ENCODE peak calls at places on chromosomes 4 and X, in five cellular contexts. Q is naive thymus-derived CD4-positive, alpha-beta T cell; Z is psoas muscle; D is tibial artery; J is astrocyte. U is an unnamed sample.

GRCh38 chr4:139593091-139593564 is 37.1 kb upstream of the SETD7 start:
- DNase-seq in Z (no peak), Q (no peak), D (no peak), J (peak), U (no peak)

GRCh38 chrX:51893931-51894696 is 691 bp downstream of the MAGED1 start:
- DNase-seq in J (no peak), Q (no peak), Z (no peak), D (peak), U (peak)

GRCh38 chrX:130682990-130683389 is 220.0 kb downstream of the ENOX2 start:
- DNase-seq in J (peak), Z (no peak), Q (no peak), D (no peak), U (no peak)

GRCh38 chrX:105313596-105313995 is 93.1 kb upstream of the TEX13A start:
- DNase-seq in Z (no peak), Q (no peak), D (no peak), J (no peak), U (no peak)

GRCh38 chr4:6938237-6938636 is 28.6 kb downstream of the TBC1D14 start:
- DNase-seq in Z (peak), Q (no peak), J (no peak), D (peak), U (no peak)

GRCh38 chr4:165785337-165785736 is 87.7 kb upstream of the TLL1 start:
- DNase-seq in Z (no peak), J (no peak), Q (no peak), D (no peak), U (no peak)

GRCh38 chr4:37427193-37427592 is 182.7 kb downstream of the NWD2 start:
- DNase-seq in Z (no peak), J (no peak), Q (no peak), D (no peak), U (no peak)

GRCh38 chr4:126291886-126292285 is 977.1 kb downstream of the FAT4 start:
- DNase-seq in D (no peak), Q (no peak), J (no peak), Z (no peak), U (no peak)

GRCh38 chr4:105661028-105661427 is 47.5 kb downstream of the INTS12 start:
- DNase-seq in Q (no peak), J (no peak), Z (no peak), D (no peak), U (no peak)

GRCh38 chr4:72112514-72113156 is 80.8 kb downstream of the NPFFR2 start:
- DNase-seq in Z (no peak), J (peak), Q (no peak), D (no peak), U (no peak)

GRCh38 chr4:148443550-148444295 is 1.5 kb upstream of the NR3C2 start:
- DNase-seq in J (no peak), Q (peak), Z (peak), D (peak), U (peak)

GRCh38 chr4:98720871-98721480 is 62.6 kb upstream of the TSPAN5 start:
- DNase-seq in J (peak), Q (no peak), Z (no peak), D (no peak), U (no peak)

GRCh38 chr4:108107729-108108382 is 60.9 kb downstream of the LEF1 start:
- DNase-seq in D (no peak), Q (peak), Z (no peak), J (no peak), U (no peak)

GRCh38 chr4:108109111-108109510 is 59.6 kb downstream of the LEF1 start:
- DNase-seq in Q (no peak), J (no peak), D (no peak), Z (no peak), U (no peak)

GRCh38 chr4:108111781-108112180 is 57.0 kb downstream of the LEF1 start:
- DNase-seq in D (no peak), Q (no peak), Z (no peak), J (no peak), U (no peak)

GRCh38 chr4:108110450-108110849 is 58.3 kb downstream of the LEF1 start:
- DNase-seq in Z (no peak), D (no peak), Q (no peak), J (no peak), U (no peak)

GRCh38 chr4:108109997-108110416 is 58.7 kb downstream of the LEF1 start:
- DNase-seq in J (no peak), D (no peak), Z (no peak), Q (no peak), U (no peak)
- H3K27ac ChIP-seq in J (no peak), D (no peak), Z (no peak), Q (peak), U (no peak)

GRCh38 chrX:154511761-154512160 is 4.3 kb downstream of the FAM3A start:
- DNase-seq in Q (no peak), J (no peak), D (no peak), Z (no peak), U (no peak)
- H3K27ac ChIP-seq in Q (peak), J (no peak), D (no peak), Z (no peak), U (no peak)

GRCh38 chrX:107686026-107686425 is 57.7 kb downstream of the PRPS1 start:
- DNase-seq in J (no peak), Q (no peak), D (no peak), Z (no peak), U (no peak)
- H3K27ac ChIP-seq in J (no peak), Q (no peak), D (peak), Z (no peak), U (no peak)

GRCh38 chr4:61275214-61275613 is 75.1 kb downstream of the ADGRL3 start:
- DNase-seq in J (no peak), D (no peak), Z (no peak), Q (no peak), U (no peak)
- H3K27ac ChIP-seq in J (no peak), D (peak), Z (no peak), Q (no peak), U (no peak)

GRCh38 chrX:63439580-63439979 is 88.4 kb upstream of the SPIN4 start:
- DNase-seq in J (no peak), Z (no peak), D (no peak), Q (no peak), U (no peak)

GRCh38 chrX:63434206-63434605 is 83.1 kb upstream of the SPIN4 start:
- DNase-seq in Q (no peak), D (no peak), J (no peak), Z (no peak), U (no peak)

GRCh38 chrX:63441717-63442116 is 90.6 kb upstream of the SPIN4 start:
- DNase-seq in Z (no peak), Q (no peak), J (no peak), D (no peak), U (no peak)

GRCh38 chrX:63434665-63435064 is 83.5 kb upstream of the SPIN4 start:
- DNase-seq in J (peak), Z (no peak), Q (no peak), D (no peak), U (no peak)

GRCh38 chrX:63436865-63437264 is 85.7 kb upstream of the SPIN4 start:
- DNase-seq in Q (no peak), J (no peak), D (no peak), Z (no peak), U (no peak)
- H3K27ac ChIP-seq in Q (no peak), J (no peak), D (no peak), Z (no peak), U (no peak)

GRCh38 chr4:153521467-153521866 is 55.3 kb downstream of the TMEM131L start:
- DNase-seq in J (no peak), Q (peak), Z (no peak), D (no peak), U (no peak)

GRCh38 chr4:153522800-153523089 is 56.6 kb downstream of the TMEM131L start:
- DNase-seq in Q (no peak), Z (no peak), D (no peak), J (no peak), U (no peak)

GRCh38 chr4:153521995-153522799 is 56.0 kb downstream of the TMEM131L start:
- DNase-seq in Z (no peak), J (no peak), D (no peak), Q (peak), U (no peak)

GRCh38 chr4:153523941-153524386 is 57.8 kb downstream of the TMEM131L start:
- DNase-seq in J (peak), D (no peak), Z (no peak), Q (no peak), U (no peak)

GRCh38 chr4:153523171-153523757 is 57.1 kb downstream of the TMEM131L start:
- DNase-seq in Q (no peak), D (no peak), Z (no peak), J (no peak), U (no peak)
- H3K27ac ChIP-seq in Q (peak), D (peak), Z (peak), J (peak), U (no peak)

GRCh38 chrX:11421816-11422528 is 128.8 kb downstream of the AMELX start:
- DNase-seq in J (no peak), Z (no peak), Q (no peak), D (no peak), U (no peak)
- H3K27ac ChIP-seq in J (no peak), Z (no peak), Q (no peak), D (no peak), U (no peak)

GRCh38 chrX:31508338-31508737 is 436.5 kb upstream of the FTHL17 start:
- DNase-seq in J (peak), Q (no peak), D (no peak), Z (no peak), U (no peak)
- H3K27ac ChIP-seq in J (peak), Q (no peak), D (no peak), Z (no peak), U (peak)

GRCh38 chrX:103215768-103216085 is 819 bp downstream of the BEX4 start:
- DNase-seq in D (no peak), J (no peak), Q (no peak), Z (no peak), U (no peak)
- H3K27ac ChIP-seq in D (peak), J (peak), Q (peak), Z (peak), U (peak)

U was measured in caudate nucleus.